ENCODE peak calls at places on chromosomes 16 and 17, in eight cellular contexts. F is OCI-LY7, O is choroid plexus epithelial cell, Y is fibroblast of lung, B is foreskin fibroblast, Q is astrocyte of the spinal cord, C is body of pancreas, P is coronary artery. H is an unnamed sample.

GRCh38 chr16:47033176-47033575 is 59.7 kb upstream of the DNAJA2 start:
- DNase-seq in F (no peak), O (no peak), Y (no peak), B (no peak), Q (no peak), C (no peak), P (no peak), H (no peak)

GRCh38 chr16:49465661-49466528 is 92.3 kb downstream of the C16orf78 start:
- DNase-seq in F (no peak), O (no peak), Y (no peak), B (no peak), Q (no peak), C (no peak), P (peak), H (no peak)

GRCh38 chr17:13036776-13037175 is 18.9 kb upstream of the ELAC2 start:
- DNase-seq in F (no peak), O (peak), Y (no peak), B (peak), Q (no peak), C (no peak), P (no peak), H (no peak)

GRCh38 chr17:64315032-64315490 is 52.0 kb upstream of the TEX2 start:
- DNase-seq in F (no peak), O (no peak), Y (no peak), B (peak), Q (no peak), C (peak), P (peak), H (no peak)

GRCh38 chr17:82257473-82257872 is 16.0 kb downstream of the CSNK1D start:
- DNase-seq in F (peak), O (peak), Y (peak), B (peak), Q (no peak), C (peak), P (no peak), H (peak)

GRCh38 chr16:72197556-72197955 is 25.6 kb upstream of the PMFBP1 start:
- DNase-seq in F (no peak), O (peak), Y (no peak), B (no peak), Q (no peak), C (no peak), P (no peak), H (no peak)

GRCh38 chr16:88924834-88925539 is 52.0 kb downstream of the CBFA2T3 start:
- DNase-seq in F (peak), O (peak), Y (peak), B (peak), Q (peak), C (peak), P (no peak), H (peak)

GRCh38 chr17:82608816-82609215 is 39.4 kb downstream of the WDR45B start:
- DNase-seq in F (no peak), O (no peak), Y (no peak), B (no peak), Q (no peak), C (no peak), P (no peak), H (no peak)

GRCh38 chr16:2056077-2056476 is 8.3 kb downstream of the TSC2 start:
- DNase-seq in F (no peak), O (peak), Y (no peak), B (peak), Q (no peak), C (no peak), P (no peak), H (no peak)
- TF ChIP-seq CTCF in F (peak), O (peak), Y (peak), B (peak), Q (peak), C (no peak), P (no peak), H (no peak)

GRCh38 chr17:3485481-3486068 is 9.8 kb downstream of the ASPA start:
- DNase-seq in F (no peak), O (no peak), Y (no peak), B (no peak), Q (no peak), C (peak), P (no peak), H (no peak)

GRCh38 chr17:3479988-3480387 is 4.2 kb downstream of the ASPA start:
- DNase-seq in F (no peak), O (no peak), Y (no peak), B (no peak), Q (no peak), C (no peak), P (no peak), H (no peak)

DNA sequence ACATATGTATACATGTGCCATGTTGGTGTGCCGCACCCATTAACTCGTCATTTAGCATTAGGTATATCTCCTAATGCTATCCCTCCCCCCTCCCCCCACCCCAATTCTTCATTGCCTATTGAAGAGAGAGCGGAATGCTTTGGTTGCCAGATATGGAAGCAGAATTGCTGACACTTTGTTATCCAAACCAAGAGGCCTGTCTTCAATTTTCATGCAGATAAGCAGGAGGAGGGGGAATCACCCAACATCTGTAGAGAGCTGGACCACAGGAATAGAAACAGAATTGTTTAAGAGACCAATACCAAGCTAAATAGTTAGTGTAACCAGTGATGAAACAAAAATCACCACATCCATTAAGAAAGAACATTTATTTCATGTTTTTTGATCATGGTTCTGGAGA is 7.1 kb downstream of the ASPA start:
- DNase-seq in F (no peak), O (no peak), Y (no peak), B (no peak), Q (no peak), C (no peak), P (no peak), H (no peak)
- H3K4me3 ChIP-seq in F (no peak), O (no peak), Y (no peak), B (no peak), Q (no peak), C (no peak), P (no peak), H (no peak)

GRCh38 chr16:69481901-69482341 is 57.5 kb downstream of the CYB5B start:
- DNase-seq in F (no peak), O (peak), Y (peak), B (peak), Q (peak), C (peak), P (peak), H (peak)
- TF ChIP-seq CTCF in F (no peak), O (no peak), Y (peak), B (no peak), Q (no peak), C (no peak), P (no peak), H (peak)

GRCh38 chr17:75152971-75153853 is 1.1 kb downstream of the JPT1 start:
- DNase-seq in F (peak), O (peak), Y (peak), B (peak), Q (peak), C (peak), P (no peak), H (peak)

GRCh38 chr17:75152523-75152922 is 1.8 kb downstream of the JPT1 start:
- DNase-seq in F (no peak), O (no peak), Y (no peak), B (no peak), Q (no peak), C (no peak), P (no peak), H (no peak)

GRCh38 chr17:75153854-75154194 is 488 bp downstream of the JPT1 start:
- DNase-seq in F (peak), O (no peak), Y (no peak), B (peak), Q (no peak), C (no peak), P (no peak), H (no peak)

GRCh38 chr17:75154195-75155106 is at the start of gene JPT1:
- DNase-seq in F (peak), O (peak), Y (peak), B (peak), Q (peak), C (peak), P (peak), H (peak)

GRCh38 chr17:75155191-75155601 is 884 bp upstream of the JPT1 start:
- DNase-seq in F (no peak), O (no peak), Y (no peak), B (no peak), Q (no peak), C (no peak), P (no peak), H (peak)
- H3K4me3 ChIP-seq in F (peak), O (no peak), Y (no peak), B (no peak), Q (no peak), C (no peak), P (peak), H (no peak)

GRCh38 chr16:81633147-81633619 is 145.9 kb upstream of the PLCG2 start:
- DNase-seq in F (no peak), O (no peak), Y (no peak), B (no peak), Q (no peak), C (no peak), P (no peak), H (no peak)
- TF ChIP-seq CTCF in F (no peak), O (peak), Y (no peak), B (peak), Q (peak), C (no peak), P (no peak), H (peak)